ENCODE peak calls at places on chromosomes 2 and 18, in eight cellular contexts. One of them, this sample, is unnamed.
A peak's percentile ranks its signal among the peaks of the same experiment; 100 is the strongest.

GRCh38 chr2:68889500-68889899 is 18.3 kb upstream of the BMP10 start:
- DNase-seq in heart left ventricle: no peak
- DNase-seq in lower lobe of right lung: no peak
- DNase-seq in CD8-positive, alpha-beta T cell: no peak
- DNase-seq in endodermal cell: no peak
- DNase-seq in cardiac muscle cell: peak; percentile 73
- DNase-seq in A549: no peak
- DNase-seq in body of pancreas: no peak
- DNase-seq in this sample: no peak

GRCh38 chr2:166609183-166609959 is 115.3 kb upstream of the SCN7A start:
- DNase-seq in heart left ventricle: no peak
- DNase-seq in lower lobe of right lung: no peak
- DNase-seq in CD8-positive, alpha-beta T cell: no peak
- DNase-seq in endodermal cell: peak; percentile 74
- DNase-seq in cardiac muscle cell: no peak
- DNase-seq in A549: no peak
- DNase-seq in body of pancreas: no peak
- DNase-seq in this sample: no peak

GRCh38 chr2:100124746-100125145 is 17.6 kb downstream of the AFF3 start:
- DNase-seq in heart left ventricle: no peak
- DNase-seq in lower lobe of right lung: no peak
- DNase-seq in CD8-positive, alpha-beta T cell: no peak
- DNase-seq in endodermal cell: no peak
- DNase-seq in cardiac muscle cell: peak; percentile 1
- DNase-seq in A549: peak; percentile 4
- DNase-seq in body of pancreas: no peak
- DNase-seq in this sample: no peak

GRCh38 chr18:34999734-35000397 is 41.3 kb upstream of the MAPRE2 start:
- DNase-seq in heart left ventricle: no peak
- DNase-seq in lower lobe of right lung: no peak
- DNase-seq in CD8-positive, alpha-beta T cell: no peak
- DNase-seq in endodermal cell: peak; percentile 43
- DNase-seq in cardiac muscle cell: no peak
- DNase-seq in A549: no peak
- DNase-seq in body of pancreas: no peak
- DNase-seq in this sample: no peak

GRCh38 chr2:62151306-62151638 is 44.6 kb upstream of the B3GNT2 start:
- DNase-seq in heart left ventricle: peak; percentile 49
- DNase-seq in lower lobe of right lung: no peak
- DNase-seq in CD8-positive, alpha-beta T cell: no peak
- DNase-seq in endodermal cell: no peak
- DNase-seq in cardiac muscle cell: no peak
- DNase-seq in A549: no peak
- DNase-seq in body of pancreas: no peak
- DNase-seq in this sample: no peak

GRCh38 chr18:80253871-80254492 is 6.7 kb upstream of the PARD6G start:
- DNase-seq in heart left ventricle: no peak
- DNase-seq in lower lobe of right lung: no peak
- DNase-seq in CD8-positive, alpha-beta T cell: peak; percentile 35
- DNase-seq in endodermal cell: peak; percentile 69
- DNase-seq in cardiac muscle cell: no peak
- DNase-seq in A549: peak; percentile 23
- DNase-seq in body of pancreas: no peak
- DNase-seq in this sample: no peak

GRCh38 chr2:241894681-241895426 is 25.3 kb downstream of the RTP5 start:
- DNase-seq in heart left ventricle: peak; percentile 26
- DNase-seq in lower lobe of right lung: peak; percentile 46
- DNase-seq in CD8-positive, alpha-beta T cell: no peak
- DNase-seq in endodermal cell: peak; percentile 50
- DNase-seq in cardiac muscle cell: no peak
- DNase-seq in A549: no peak
- DNase-seq in body of pancreas: peak; percentile 79
- DNase-seq in this sample: peak; percentile 1

GRCh38 chr18:49031511-49032188 is 80.9 kb upstream of the SMAD7 start:
- DNase-seq in heart left ventricle: no peak
- DNase-seq in lower lobe of right lung: no peak
- DNase-seq in CD8-positive, alpha-beta T cell: peak; percentile 18
- DNase-seq in endodermal cell: peak; percentile 46
- DNase-seq in cardiac muscle cell: no peak
- DNase-seq in A549: no peak
- DNase-seq in body of pancreas: no peak
- DNase-seq in this sample: no peak

GRCh38 chr18:6660334-6660733 is 69.2 kb upstream of the ARHGAP28 start:
- DNase-seq in heart left ventricle: no peak
- DNase-seq in lower lobe of right lung: no peak
- DNase-seq in CD8-positive, alpha-beta T cell: no peak
- DNase-seq in endodermal cell: no peak
- DNase-seq in cardiac muscle cell: no peak
- DNase-seq in A549: no peak
- DNase-seq in body of pancreas: no peak
- DNase-seq in this sample: no peak

GRCh38 chr18:11274144-11274762 is 124.9 kb upstream of the PIEZO2 start:
- DNase-seq in heart left ventricle: no peak
- DNase-seq in lower lobe of right lung: no peak
- DNase-seq in CD8-positive, alpha-beta T cell: no peak
- DNase-seq in endodermal cell: no peak
- DNase-seq in cardiac muscle cell: no peak
- DNase-seq in A549: no peak
- DNase-seq in body of pancreas: no peak
- DNase-seq in this sample: no peak

GRCh38 chr2:192005214-192005613 is 158.3 kb upstream of the CAVIN2 start:
- DNase-seq in heart left ventricle: no peak
- DNase-seq in lower lobe of right lung: no peak
- DNase-seq in CD8-positive, alpha-beta T cell: no peak
- DNase-seq in endodermal cell: no peak
- DNase-seq in cardiac muscle cell: no peak
- DNase-seq in A549: no peak
- DNase-seq in body of pancreas: no peak
- DNase-seq in this sample: no peak

GRCh38 chr2:55153564-55154315 is 78.4 kb downstream of the CLHC1 start:
- DNase-seq in heart left ventricle: no peak
- DNase-seq in lower lobe of right lung: no peak
- DNase-seq in CD8-positive, alpha-beta T cell: no peak
- DNase-seq in endodermal cell: no peak
- DNase-seq in cardiac muscle cell: peak; percentile 51
- DNase-seq in A549: no peak
- DNase-seq in body of pancreas: no peak
- DNase-seq in this sample: no peak

GRCh38 chr2:71813801-71814470 is 333.7 kb downstream of the CYP26B1 start:
- DNase-seq in heart left ventricle: no peak
- DNase-seq in lower lobe of right lung: no peak
- DNase-seq in CD8-positive, alpha-beta T cell: no peak
- DNase-seq in endodermal cell: peak; percentile 21
- DNase-seq in cardiac muscle cell: no peak
- DNase-seq in A549: no peak
- DNase-seq in body of pancreas: no peak
- DNase-seq in this sample: no peak

GRCh38 chr2:73980566-73980965 is 4.1 kb upstream of the TET3 start:
- DNase-seq in heart left ventricle: no peak
- DNase-seq in lower lobe of right lung: no peak
- DNase-seq in CD8-positive, alpha-beta T cell: no peak
- DNase-seq in endodermal cell: no peak
- DNase-seq in cardiac muscle cell: no peak
- DNase-seq in A549: no peak
- DNase-seq in body of pancreas: no peak
- DNase-seq in this sample: no peak

GRCh38 chr2:73984203-73984921 is at the start of gene TET3:
- DNase-seq in heart left ventricle: peak; percentile 59
- DNase-seq in lower lobe of right lung: peak; percentile 75
- DNase-seq in CD8-positive, alpha-beta T cell: no peak
- DNase-seq in endodermal cell: peak; percentile 79
- DNase-seq in cardiac muscle cell: no peak
- DNase-seq in A549: peak; percentile 34
- DNase-seq in body of pancreas: peak; percentile 57
- DNase-seq in this sample: no peak

GRCh38 chr2:73983322-73984202 is 1.1 kb upstream of the TET3 start:
- DNase-seq in heart left ventricle: no peak
- DNase-seq in lower lobe of right lung: peak; percentile 96
- DNase-seq in CD8-positive, alpha-beta T cell: no peak
- DNase-seq in endodermal cell: peak; percentile 87
- DNase-seq in cardiac muscle cell: no peak
- DNase-seq in A549: peak; percentile 44
- DNase-seq in body of pancreas: peak; percentile 99
- DNase-seq in this sample: peak; percentile 30

GRCh38 chr2:73981081-73981968 is 3.4 kb upstream of the TET3 start:
- DNase-seq in heart left ventricle: peak; percentile 45
- DNase-seq in lower lobe of right lung: peak; percentile 76
- DNase-seq in CD8-positive, alpha-beta T cell: no peak
- DNase-seq in endodermal cell: peak; percentile 92
- DNase-seq in cardiac muscle cell: no peak
- DNase-seq in A549: peak; percentile 58
- DNase-seq in body of pancreas: no peak
- DNase-seq in this sample: no peak

DNA sequence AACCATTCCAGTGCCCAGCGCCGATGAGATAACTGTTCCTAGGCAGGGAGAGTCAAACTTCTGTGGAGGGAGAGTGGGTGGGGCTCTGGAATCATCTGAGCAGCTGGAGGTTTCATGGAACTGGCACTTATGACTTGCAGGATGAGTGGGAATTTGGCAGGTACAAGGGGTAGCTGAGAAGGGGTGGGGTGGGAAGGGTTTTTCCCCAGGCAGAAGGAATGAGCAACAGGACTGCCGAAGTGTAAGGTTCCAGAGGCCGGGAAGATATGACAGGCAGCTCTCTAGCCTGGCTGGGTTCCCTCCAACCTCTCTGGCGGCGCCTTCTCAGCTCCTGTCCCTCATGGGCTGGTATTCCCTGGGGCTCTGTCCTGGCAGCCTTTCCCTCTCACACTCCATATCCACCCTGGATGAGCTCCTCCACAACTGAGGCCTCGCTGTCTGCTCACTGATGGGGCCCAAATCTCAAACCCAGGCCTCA is 2.5 kb upstream of the TET3 start:
- DNase-seq in heart left ventricle: peak; percentile 39
- DNase-seq in lower lobe of right lung: no peak
- DNase-seq in CD8-positive, alpha-beta T cell: no peak
- DNase-seq in endodermal cell: no peak
- DNase-seq in cardiac muscle cell: no peak
- DNase-seq in A549: peak; percentile 25
- DNase-seq in body of pancreas: no peak
- DNase-seq in this sample: peak; percentile 26
- H3K4me1 ChIP-seq in heart left ventricle: peaks cover 41% of the 10 kb centered on the region
- H3K4me1 ChIP-seq in lower lobe of right lung: peaks cover 70% of the 10 kb centered on the region
- H3K4me1 ChIP-seq in CD8-positive, alpha-beta T cell: peaks cover 77% of the 10 kb centered on the region
- H3K4me1 ChIP-seq in endodermal cell: peaks cover 13% of the 10 kb centered on the region
- H3K4me1 ChIP-seq in cardiac muscle cell: peaks cover 46% of the 10 kb centered on the region
- H3K4me1 ChIP-seq in A549: peaks cover 58% of the 10 kb centered on the region
- H3K4me1 ChIP-seq in body of pancreas: peaks cover 59% of the 10 kb centered on the region
- H3K4me1 ChIP-seq in this sample: peaks cover 20% of the 10 kb centered on the region

GRCh38 chr2:12055219-12055618 is 308.8 kb downstream of the LPIN1 start:
- DNase-seq in heart left ventricle: no peak
- DNase-seq in lower lobe of right lung: no peak
- DNase-seq in CD8-positive, alpha-beta T cell: no peak
- DNase-seq in endodermal cell: no peak
- DNase-seq in cardiac muscle cell: no peak
- DNase-seq in A549: no peak
- DNase-seq in body of pancreas: no peak
- DNase-seq in this sample: no peak
- TF ChIP-seq CTCF in heart left ventricle: no peak
- TF ChIP-seq CTCF in lower lobe of right lung: no peak
- TF ChIP-seq CTCF in CD8-positive, alpha-beta T cell: no peak
- TF ChIP-seq CTCF in endodermal cell: no peak
- TF ChIP-seq CTCF in cardiac muscle cell: no peak
- TF ChIP-seq CTCF in A549: no peak
- TF ChIP-seq CTCF in body of pancreas: no peak
- TF ChIP-seq CTCF in this sample: no peak

DNA sequence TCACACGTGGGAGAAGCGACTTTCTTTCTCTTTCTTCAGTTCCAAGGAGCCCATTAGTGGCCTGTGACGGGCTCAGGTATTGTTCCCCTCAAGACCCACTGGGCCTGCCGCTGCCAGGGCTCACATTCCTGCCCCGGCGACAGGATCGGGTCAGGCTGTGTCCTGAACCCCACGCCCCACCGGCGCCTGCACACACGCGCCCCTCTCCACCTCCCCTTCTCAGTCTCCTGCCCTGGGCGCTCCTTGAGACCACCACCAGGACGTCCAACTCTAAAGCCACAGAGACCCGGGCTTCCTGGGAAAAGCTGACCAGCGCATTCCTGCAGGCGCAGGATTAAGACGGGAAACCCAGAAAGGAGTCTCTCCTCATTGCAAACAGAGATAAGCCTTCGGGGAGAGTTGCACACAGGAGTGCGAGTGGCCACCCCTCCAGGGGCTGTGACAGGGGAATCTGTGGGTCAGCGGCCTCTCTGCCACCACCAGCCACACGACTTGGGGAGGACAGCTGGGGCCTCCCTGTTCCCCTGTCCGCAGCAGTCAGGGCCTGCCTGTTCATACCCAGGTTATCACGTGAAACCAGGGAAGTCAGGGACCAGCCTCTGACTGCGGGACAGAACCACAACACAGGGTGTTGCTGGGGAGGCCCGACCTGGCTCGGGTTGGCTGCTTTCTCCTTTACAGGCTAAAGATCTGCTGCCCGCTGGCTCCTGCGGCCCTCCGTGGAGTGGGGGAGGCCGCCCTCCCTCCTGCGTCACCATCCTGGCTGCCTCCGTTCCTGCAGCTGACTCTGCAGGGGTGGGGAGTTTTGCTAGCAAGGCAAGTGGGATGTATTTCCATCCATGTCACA is 88.8 kb downstream of the ZCCHC2 start:
- DNase-seq in heart left ventricle: peak; percentile 64
- DNase-seq in lower lobe of right lung: no peak
- DNase-seq in CD8-positive, alpha-beta T cell: no peak
- DNase-seq in endodermal cell: peak; percentile 67
- DNase-seq in cardiac muscle cell: peak; percentile 25
- DNase-seq in A549: no peak
- DNase-seq in body of pancreas: no peak
- DNase-seq in this sample: no peak
- H3K4me3 ChIP-seq in heart left ventricle: peak overlapping the region; percentile 44
- H3K4me3 ChIP-seq in lower lobe of right lung: peak overlapping the region; percentile 39
- H3K4me3 ChIP-seq in CD8-positive, alpha-beta T cell: no peak overlapping the region
- H3K4me3 ChIP-seq in endodermal cell: no peak overlapping the region
- H3K4me3 ChIP-seq in cardiac muscle cell: no peak overlapping the region
- H3K4me3 ChIP-seq in A549: no peak overlapping the region
- H3K4me3 ChIP-seq in body of pancreas: no peak overlapping the region
- H3K4me3 ChIP-seq in this sample: no peak overlapping the region

DNA sequence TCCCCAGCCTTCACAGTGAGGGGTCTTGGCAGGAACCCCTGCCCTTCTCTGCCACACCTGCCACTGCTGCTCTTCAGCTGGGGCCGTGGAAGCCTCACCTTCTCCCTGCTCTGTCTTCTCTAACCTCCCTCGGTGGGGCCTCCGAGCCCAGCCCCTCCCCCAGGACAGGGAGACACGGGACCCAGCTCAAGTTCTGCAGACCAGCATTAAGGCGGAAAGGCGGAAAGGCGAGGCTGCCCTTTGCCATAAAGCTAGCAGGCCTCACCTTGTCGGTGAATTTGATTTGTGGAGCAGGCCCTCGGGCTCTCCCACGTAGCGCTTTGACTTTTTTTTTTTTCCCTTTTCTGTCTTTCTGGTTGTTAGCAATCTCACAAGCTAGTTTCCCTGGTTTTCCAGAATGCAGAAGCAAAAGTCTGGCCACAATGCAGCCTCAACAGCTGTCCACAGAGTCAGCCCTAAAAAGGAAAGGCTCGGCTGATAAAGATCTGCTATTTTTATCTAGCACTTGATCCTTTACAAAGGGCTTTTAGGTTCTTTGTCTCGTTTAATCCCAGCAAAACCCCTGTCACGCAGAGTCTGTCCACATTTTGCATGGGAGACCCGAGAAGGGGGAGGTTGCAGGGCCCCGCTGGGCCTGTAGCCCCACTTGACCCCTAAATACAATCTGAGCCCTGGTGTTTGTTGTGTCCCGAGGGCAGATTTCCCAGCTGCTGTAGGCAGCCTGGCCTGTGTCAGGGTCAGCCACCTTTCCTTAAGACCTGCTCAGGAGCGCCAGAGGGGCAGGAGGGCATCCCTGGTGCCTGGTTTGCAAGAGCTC is 6.0 kb downstream of the ITM2C start:
- DNase-seq in heart left ventricle: peak; percentile 19
- DNase-seq in lower lobe of right lung: no peak
- DNase-seq in CD8-positive, alpha-beta T cell: no peak
- DNase-seq in endodermal cell: peak; percentile 56
- DNase-seq in cardiac muscle cell: no peak
- DNase-seq in A549: no peak
- DNase-seq in body of pancreas: no peak
- DNase-seq in this sample: no peak
- H3K4me1 ChIP-seq in heart left ventricle: peaks cover 8% of the 10 kb centered on the region
- H3K4me1 ChIP-seq in lower lobe of right lung: peaks cover 27% of the 10 kb centered on the region
- H3K4me1 ChIP-seq in CD8-positive, alpha-beta T cell: peaks cover 51% of the 10 kb centered on the region
- H3K4me1 ChIP-seq in endodermal cell: peaks cover 50% of the 10 kb centered on the region
- H3K4me1 ChIP-seq in cardiac muscle cell: peaks cover 64% of the 10 kb centered on the region
- H3K4me1 ChIP-seq in A549: peaks cover 15% of the 10 kb centered on the region
- H3K4me1 ChIP-seq in body of pancreas: peaks cover 27% of the 10 kb centered on the region
- H3K4me1 ChIP-seq in this sample: peaks cover 21% of the 10 kb centered on the region